ENCODE peak calls at places on chromosome 6, in five cellular contexts. E is activated CD4-positive, alpha-beta T cell treated with anti-CD3 and anti-CD28 coated beads for 1 hour; X is lower lobe of right lung; F is NCI-H1436; G is ACHN. Y is an unnamed sample.

GRCh38 chr6:46863791-46864190 is 57.9 kb downstream of the ADGRF5 start:
- DNase-seq in E (no peak), X (no peak), F (no peak), G (no peak), Y (no peak)

GRCh38 chr6:51062166-51062722 is 243.6 kb downstream of the TFAP2B start:
- DNase-seq in E (no peak), X (no peak), F (no peak), G (no peak), Y (no peak)

GRCh38 chr6:134077301-134077700 is 24.9 kb upstream of the SLC2A12 start:
- DNase-seq in E (no peak), X (no peak), F (no peak), G (no peak), Y (no peak)

GRCh38 chr6:47733879-47734558 is 35.6 kb downstream of the ADGRF4 start:
- DNase-seq in E (no peak), X (no peak), F (no peak), G (peak), Y (no peak)

GRCh38 chr6:158283304-158284005 is 28.8 kb upstream of the TULP4 start:
- DNase-seq in E (no peak), X (no peak), F (no peak), G (no peak), Y (no peak)

GRCh38 chr6:113686049-113686448 is 171.1 kb upstream of the MARCKS start:
- DNase-seq in E (no peak), X (no peak), F (no peak), G (no peak), Y (no peak)

GRCh38 chr6:124684621-124685020 is 277.6 kb upstream of the RNF217 start:
- DNase-seq in E (no peak), X (no peak), F (no peak), G (no peak), Y (no peak)

GRCh38 chr6:106572875-106573575 is 56.3 kb downstream of the RTN4IP1 start:
- DNase-seq in E (no peak), X (no peak), F (no peak), G (no peak), Y (no peak)

GRCh38 chr6:111854683-111855082 is 18.6 kb downstream of the FYN start:
- DNase-seq in E (no peak), X (no peak), F (no peak), G (no peak), Y (no peak)

GRCh38 chr6:132797975-132798819 is at the start of gene SLC18B1:
- DNase-seq in E (peak), X (peak), F (peak), G (peak), Y (no peak)

GRCh38 chr6:20332441-20333006 is 69.2 kb upstream of the E2F3 start:
- DNase-seq in E (no peak), X (no peak), F (no peak), G (no peak), Y (no peak)